ENCODE peak calls at places on chromosome 21, in eight cellular contexts. One of them, this sample, is unnamed.

GRCh38 chr21:44382536-44382935 is 29.1 kb downstream of the TRPM2 start:
- DNase-seq in kidney: peak
- DNase-seq in CD4-positive, alpha-beta memory T cell: no peak
- DNase-seq in SJSA1: no peak
- DNase-seq in IMR-90: no peak
- DNase-seq in lung: no peak
- DNase-seq in psoas muscle: no peak
- DNase-seq in AG04450: no peak
- DNase-seq in this sample: no peak

GRCh38 chr21:46054447-46054846 is 43.5 kb upstream of the COL6A2 start:
- DNase-seq in kidney: peak
- DNase-seq in CD4-positive, alpha-beta memory T cell: no peak
- DNase-seq in SJSA1: no peak
- DNase-seq in IMR-90: peak
- DNase-seq in lung: no peak
- DNase-seq in psoas muscle: no peak
- DNase-seq in AG04450: no peak
- DNase-seq in this sample: no peak

GRCh38 chr21:29558331-29558730 is 259.6 kb downstream of the BACH1 start:
- DNase-seq in kidney: no peak
- DNase-seq in CD4-positive, alpha-beta memory T cell: no peak
- DNase-seq in SJSA1: no peak
- DNase-seq in IMR-90: no peak
- DNase-seq in lung: no peak
- DNase-seq in psoas muscle: no peak
- DNase-seq in AG04450: no peak
- DNase-seq in this sample: no peak

GRCh38 chr21:37257967-37258877 is 8.9 kb downstream of the VPS26C start:
- DNase-seq in kidney: peak
- DNase-seq in CD4-positive, alpha-beta memory T cell: peak
- DNase-seq in SJSA1: peak
- DNase-seq in IMR-90: peak
- DNase-seq in lung: peak
- DNase-seq in psoas muscle: peak
- DNase-seq in AG04450: no peak
- DNase-seq in this sample: peak

GRCh38 chr21:38494688-38495087 is 3.6 kb downstream of the ERG start:
- DNase-seq in kidney: peak
- DNase-seq in CD4-positive, alpha-beta memory T cell: no peak
- DNase-seq in SJSA1: no peak
- DNase-seq in IMR-90: no peak
- DNase-seq in lung: no peak
- DNase-seq in psoas muscle: no peak
- DNase-seq in AG04450: no peak
- DNase-seq in this sample: no peak

GRCh38 chr21:33587792-33588484 is 546 bp downstream of the DONSON start:
- DNase-seq in kidney: peak
- DNase-seq in CD4-positive, alpha-beta memory T cell: no peak
- DNase-seq in SJSA1: peak
- DNase-seq in IMR-90: peak
- DNase-seq in lung: no peak
- DNase-seq in psoas muscle: peak
- DNase-seq in AG04450: no peak
- DNase-seq in this sample: no peak

GRCh38 chr21:18244721-18245486 is at the start of gene CHODL:
- DNase-seq in kidney: peak
- DNase-seq in CD4-positive, alpha-beta memory T cell: no peak
- DNase-seq in SJSA1: no peak
- DNase-seq in IMR-90: no peak
- DNase-seq in lung: no peak
- DNase-seq in psoas muscle: no peak
- DNase-seq in AG04450: no peak
- DNase-seq in this sample: no peak

GRCh38 chr21:45538381-45539045 is 3.7 kb downstream of the SLC19A1 start:
- DNase-seq in kidney: peak
- DNase-seq in CD4-positive, alpha-beta memory T cell: no peak
- DNase-seq in SJSA1: no peak
- DNase-seq in IMR-90: no peak
- DNase-seq in lung: no peak
- DNase-seq in psoas muscle: peak
- DNase-seq in AG04450: no peak
- DNase-seq in this sample: no peak

GRCh38 chr21:46253610-46254124 is 25.1 kb upstream of the LSS start:
- DNase-seq in kidney: no peak
- DNase-seq in CD4-positive, alpha-beta memory T cell: peak
- DNase-seq in SJSA1: no peak
- DNase-seq in IMR-90: peak
- DNase-seq in lung: no peak
- DNase-seq in psoas muscle: no peak
- DNase-seq in AG04450: no peak
- DNase-seq in this sample: no peak

GRCh38 chr21:15730484-15731242 is 881 bp downstream of the USP25 start:
- DNase-seq in kidney: no peak
- DNase-seq in CD4-positive, alpha-beta memory T cell: peak
- DNase-seq in SJSA1: peak
- DNase-seq in IMR-90: no peak
- DNase-seq in lung: no peak
- DNase-seq in psoas muscle: peak
- DNase-seq in AG04450: no peak
- DNase-seq in this sample: no peak

GRCh38 chr21:46081022-46081861 is 16.7 kb upstream of the COL6A2 start:
- DNase-seq in kidney: peak
- DNase-seq in CD4-positive, alpha-beta memory T cell: no peak
- DNase-seq in SJSA1: no peak
- DNase-seq in IMR-90: no peak
- DNase-seq in lung: peak
- DNase-seq in psoas muscle: peak
- DNase-seq in AG04450: no peak
- DNase-seq in this sample: no peak

GRCh38 chr21:36589352-36589971 is 109.5 kb upstream of the SIM2 start:
- DNase-seq in kidney: peak
- DNase-seq in CD4-positive, alpha-beta memory T cell: no peak
- DNase-seq in SJSA1: no peak
- DNase-seq in IMR-90: peak
- DNase-seq in lung: peak
- DNase-seq in psoas muscle: peak
- DNase-seq in AG04450: no peak
- DNase-seq in this sample: no peak

GRCh38 chr21:25848309-25848708 is 113.5 kb downstream of the GABPA start:
- DNase-seq in kidney: no peak
- DNase-seq in CD4-positive, alpha-beta memory T cell: no peak
- DNase-seq in SJSA1: no peak
- DNase-seq in IMR-90: no peak
- DNase-seq in lung: no peak
- DNase-seq in psoas muscle: no peak
- DNase-seq in AG04450: no peak
- DNase-seq in this sample: no peak

GRCh38 chr21:25373126-25374082 is 233.9 kb downstream of the MRPL39 start:
- DNase-seq in kidney: no peak
- DNase-seq in CD4-positive, alpha-beta memory T cell: no peak
- DNase-seq in SJSA1: peak
- DNase-seq in IMR-90: no peak
- DNase-seq in lung: no peak
- DNase-seq in psoas muscle: no peak
- DNase-seq in AG04450: no peak
- DNase-seq in this sample: no peak

GRCh38 chr21:39559511-39559910 is 53.2 kb upstream of the B3GALT5 start:
- DNase-seq in kidney: no peak
- DNase-seq in CD4-positive, alpha-beta memory T cell: no peak
- DNase-seq in SJSA1: no peak
- DNase-seq in IMR-90: no peak
- DNase-seq in lung: no peak
- DNase-seq in psoas muscle: no peak
- DNase-seq in AG04450: no peak
- DNase-seq in this sample: no peak

GRCh38 chr21:15057290-15057689 is 7.5 kb downstream of the NRIP1 start:
- DNase-seq in kidney: no peak
- DNase-seq in CD4-positive, alpha-beta memory T cell: no peak
- DNase-seq in SJSA1: peak
- DNase-seq in IMR-90: no peak
- DNase-seq in lung: no peak
- DNase-seq in psoas muscle: no peak
- DNase-seq in AG04450: no peak
- DNase-seq in this sample: no peak

GRCh38 chr21:37536616-37537278 is 170.2 kb downstream of the DYRK1A start:
- DNase-seq in kidney: no peak
- DNase-seq in CD4-positive, alpha-beta memory T cell: no peak
- DNase-seq in SJSA1: no peak
- DNase-seq in IMR-90: no peak
- DNase-seq in lung: no peak
- DNase-seq in psoas muscle: no peak
- DNase-seq in AG04450: no peak
- DNase-seq in this sample: no peak

GRCh38 chr21:42092805-42093590 is 21.9 kb downstream of the UMODL1 start:
- DNase-seq in kidney: peak
- DNase-seq in CD4-positive, alpha-beta memory T cell: no peak
- DNase-seq in SJSA1: no peak
- DNase-seq in IMR-90: no peak
- DNase-seq in lung: no peak
- DNase-seq in psoas muscle: no peak
- DNase-seq in AG04450: no peak
- DNase-seq in this sample: no peak
- H3K27ac ChIP-seq in kidney: no peak
- H3K27ac ChIP-seq in CD4-positive, alpha-beta memory T cell: no peak
- H3K27ac ChIP-seq in SJSA1: no peak
- H3K27ac ChIP-seq in IMR-90: no peak
- H3K27ac ChIP-seq in lung: no peak
- H3K27ac ChIP-seq in psoas muscle: no peak
- H3K27ac ChIP-seq in AG04450: no peak
- H3K27ac ChIP-seq in this sample: no peak

DNA sequence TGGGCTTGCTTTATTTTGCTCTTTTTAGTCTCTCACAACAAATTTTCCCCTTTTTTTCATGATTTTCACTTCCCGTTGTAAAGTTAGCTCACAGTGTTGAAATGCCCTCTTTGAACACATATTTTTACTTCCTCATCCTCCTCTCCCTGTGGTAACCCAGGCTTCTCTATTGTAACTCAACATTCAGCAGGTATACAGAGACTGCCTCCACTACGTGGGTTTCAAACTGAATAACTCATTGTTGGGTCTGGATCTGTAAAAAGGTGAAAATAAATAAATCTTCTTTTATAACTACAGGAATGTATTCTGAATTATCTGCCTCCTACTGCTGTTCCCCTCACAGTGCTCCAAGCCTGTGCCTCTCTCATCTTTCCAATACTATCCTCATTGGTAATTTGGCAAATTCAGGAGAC is 166.4 kb downstream of the RUNX1 start:
- DNase-seq in kidney: no peak
- DNase-seq in CD4-positive, alpha-beta memory T cell: no peak
- DNase-seq in SJSA1: no peak
- DNase-seq in IMR-90: no peak
- DNase-seq in lung: no peak
- DNase-seq in psoas muscle: no peak
- DNase-seq in AG04450: no peak
- DNase-seq in this sample: no peak
- H3K27ac ChIP-seq in kidney: no peak
- H3K27ac ChIP-seq in CD4-positive, alpha-beta memory T cell: no peak
- H3K27ac ChIP-seq in SJSA1: peak
- H3K27ac ChIP-seq in IMR-90: peak
- H3K27ac ChIP-seq in lung: no peak
- H3K27ac ChIP-seq in psoas muscle: no peak
- H3K27ac ChIP-seq in AG04450: peak
- H3K27ac ChIP-seq in this sample: peak

DNA sequence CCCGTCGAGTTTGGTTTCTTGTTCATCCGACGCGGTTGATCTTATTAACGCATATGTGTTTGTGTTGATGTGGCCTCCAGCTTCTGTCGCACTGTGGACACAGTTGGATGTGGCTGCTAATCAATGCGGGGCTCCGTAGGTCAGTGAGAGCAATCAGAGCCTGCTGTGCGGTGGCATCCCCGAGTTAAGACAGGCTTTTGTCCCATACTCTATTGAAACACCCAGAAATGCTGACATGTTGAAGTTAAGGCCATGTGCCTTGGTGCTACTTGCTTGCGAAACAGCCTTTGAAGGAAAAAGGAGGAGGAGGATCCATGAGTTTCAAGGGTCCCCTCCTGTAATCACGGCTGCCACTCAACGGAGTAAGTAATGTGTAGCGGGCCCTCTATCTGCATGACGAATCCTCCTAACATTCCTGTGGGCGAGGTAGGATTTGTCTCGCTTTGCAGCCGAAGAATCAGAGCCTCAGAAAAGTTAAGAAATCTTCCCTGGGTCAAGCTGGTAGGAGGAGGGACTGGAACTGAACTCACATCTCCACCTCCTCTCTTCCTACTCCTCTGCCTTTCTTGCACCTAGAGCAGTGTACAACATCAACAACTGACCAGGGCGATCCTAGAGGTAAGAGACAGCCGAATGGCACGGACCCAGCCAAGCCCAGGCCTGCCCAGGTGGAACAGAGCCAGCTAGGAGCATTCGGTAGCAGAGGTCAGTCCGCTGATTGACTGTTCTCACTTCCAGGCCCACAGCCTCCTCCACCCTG is 19.5 kb downstream of the PDE9A start:
- DNase-seq in kidney: no peak
- DNase-seq in CD4-positive, alpha-beta memory T cell: no peak
- DNase-seq in SJSA1: peak
- DNase-seq in IMR-90: peak
- DNase-seq in lung: peak
- DNase-seq in psoas muscle: no peak
- DNase-seq in AG04450: no peak
- DNase-seq in this sample: no peak
- H3K27ac ChIP-seq in kidney: no peak
- H3K27ac ChIP-seq in CD4-positive, alpha-beta memory T cell: no peak
- H3K27ac ChIP-seq in SJSA1: peak
- H3K27ac ChIP-seq in IMR-90: no peak
- H3K27ac ChIP-seq in lung: no peak
- H3K27ac ChIP-seq in psoas muscle: no peak
- H3K27ac ChIP-seq in AG04450: no peak
- H3K27ac ChIP-seq in this sample: no peak

GRCh38 chr21:32457360-32457840 is 44.9 kb downstream of the EVA1C start:
- DNase-seq in kidney: peak
- DNase-seq in CD4-positive, alpha-beta memory T cell: no peak
- DNase-seq in SJSA1: peak
- DNase-seq in IMR-90: peak
- DNase-seq in lung: peak
- DNase-seq in psoas muscle: peak
- DNase-seq in AG04450: no peak
- DNase-seq in this sample: no peak

GRCh38 chr21:32459972-32460371 is 47.5 kb downstream of the EVA1C start:
- DNase-seq in kidney: no peak
- DNase-seq in CD4-positive, alpha-beta memory T cell: no peak
- DNase-seq in SJSA1: no peak
- DNase-seq in IMR-90: peak
- DNase-seq in lung: no peak
- DNase-seq in psoas muscle: no peak
- DNase-seq in AG04450: no peak
- DNase-seq in this sample: no peak

GRCh38 chr21:32457962-32458361 is 45.5 kb downstream of the EVA1C start:
- DNase-seq in kidney: no peak
- DNase-seq in CD4-positive, alpha-beta memory T cell: no peak
- DNase-seq in SJSA1: no peak
- DNase-seq in IMR-90: no peak
- DNase-seq in lung: no peak
- DNase-seq in psoas muscle: no peak
- DNase-seq in AG04450: no peak
- DNase-seq in this sample: no peak

GRCh38 chr21:32455548-32455947 is 43.0 kb downstream of the EVA1C start:
- DNase-seq in kidney: no peak
- DNase-seq in CD4-positive, alpha-beta memory T cell: no peak
- DNase-seq in SJSA1: no peak
- DNase-seq in IMR-90: no peak
- DNase-seq in lung: no peak
- DNase-seq in psoas muscle: no peak
- DNase-seq in AG04450: no peak
- DNase-seq in this sample: no peak

GRCh38 chr21:32456497-32456918 is 44.0 kb downstream of the EVA1C start:
- DNase-seq in kidney: no peak
- DNase-seq in CD4-positive, alpha-beta memory T cell: no peak
- DNase-seq in SJSA1: peak
- DNase-seq in IMR-90: peak
- DNase-seq in lung: no peak
- DNase-seq in psoas muscle: no peak
- DNase-seq in AG04450: no peak
- DNase-seq in this sample: no peak
- H3K27ac ChIP-seq in kidney: peak
- H3K27ac ChIP-seq in CD4-positive, alpha-beta memory T cell: no peak
- H3K27ac ChIP-seq in SJSA1: no peak
- H3K27ac ChIP-seq in IMR-90: peak
- H3K27ac ChIP-seq in lung: peak
- H3K27ac ChIP-seq in psoas muscle: no peak
- H3K27ac ChIP-seq in AG04450: peak
- H3K27ac ChIP-seq in this sample: no peak